ENCODE peak calls at places on chromosomes 13 and 19, in eight cellular contexts. One of them, this sample, is unnamed.

GRCh38 chr19:47020132-47020805 is 632 bp downstream of the NPAS1 start:
- DNase-seq in AG08396: peak; percentile 69
- DNase-seq in NCI-H774: no peak
- DNase-seq in ecto neural progenitor cell: no peak
- DNase-seq in vagina: no peak
- DNase-seq in activated naive CD4-positive, alpha-beta T cell: no peak
- DNase-seq in Peyer's patch: no peak
- DNase-seq in myocyte: no peak
- DNase-seq in this sample: peak; percentile 49

GRCh38 chr19:48390188-48391099 is 907 bp downstream of the KDELR1 start:
- DNase-seq in AG08396: peak; percentile 72
- DNase-seq in NCI-H774: peak; percentile 19
- DNase-seq in ecto neural progenitor cell: peak; percentile 80
- DNase-seq in vagina: no peak
- DNase-seq in activated naive CD4-positive, alpha-beta T cell: no peak
- DNase-seq in Peyer's patch: peak; percentile 80
- DNase-seq in myocyte: peak; percentile 74
- DNase-seq in this sample: peak; percentile 71

GRCh38 chr13:33543631-33544030 is 258.1 kb upstream of the STARD13 start:
- DNase-seq in AG08396: no peak
- DNase-seq in NCI-H774: no peak
- DNase-seq in ecto neural progenitor cell: no peak
- DNase-seq in vagina: no peak
- DNase-seq in activated naive CD4-positive, alpha-beta T cell: no peak
- DNase-seq in Peyer's patch: no peak
- DNase-seq in myocyte: no peak
- DNase-seq in this sample: no peak

GRCh38 chr13:98349731-98350305 is 172.7 kb upstream of the RNF113B start:
- DNase-seq in AG08396: no peak
- DNase-seq in NCI-H774: no peak
- DNase-seq in ecto neural progenitor cell: peak; percentile 64
- DNase-seq in vagina: no peak
- DNase-seq in activated naive CD4-positive, alpha-beta T cell: no peak
- DNase-seq in Peyer's patch: no peak
- DNase-seq in myocyte: no peak
- DNase-seq in this sample: peak; percentile 37

GRCh38 chr19:11196406-11197287 is 698 bp downstream of the KANK2 start:
- DNase-seq in AG08396: peak; percentile 85
- DNase-seq in NCI-H774: no peak
- DNase-seq in ecto neural progenitor cell: peak; percentile 64
- DNase-seq in vagina: no peak
- DNase-seq in activated naive CD4-positive, alpha-beta T cell: no peak
- DNase-seq in Peyer's patch: peak; percentile 63
- DNase-seq in myocyte: peak; percentile 67
- DNase-seq in this sample: peak; percentile 55

GRCh38 chr19:45497791-45498190 is 452 bp upstream of the PPM1N start:
- DNase-seq in AG08396: no peak
- DNase-seq in NCI-H774: no peak
- DNase-seq in ecto neural progenitor cell: no peak
- DNase-seq in vagina: no peak
- DNase-seq in activated naive CD4-positive, alpha-beta T cell: no peak
- DNase-seq in Peyer's patch: no peak
- DNase-seq in myocyte: no peak
- DNase-seq in this sample: no peak

GRCh38 chr19:55687281-55688172 is 12.5 kb downstream of the EPN1 start:
- DNase-seq in AG08396: no peak
- DNase-seq in NCI-H774: no peak
- DNase-seq in ecto neural progenitor cell: no peak
- DNase-seq in vagina: no peak
- DNase-seq in activated naive CD4-positive, alpha-beta T cell: no peak
- DNase-seq in Peyer's patch: peak; percentile 91
- DNase-seq in myocyte: no peak
- DNase-seq in this sample: no peak

GRCh38 chr19:38543807-38544568 is 73.8 kb downstream of the MAP4K1 start:
- DNase-seq in AG08396: peak; percentile 92
- DNase-seq in NCI-H774: peak; percentile 33
- DNase-seq in ecto neural progenitor cell: no peak
- DNase-seq in vagina: no peak
- DNase-seq in activated naive CD4-positive, alpha-beta T cell: no peak
- DNase-seq in Peyer's patch: no peak
- DNase-seq in myocyte: peak; percentile 83
- DNase-seq in this sample: no peak

GRCh38 chr19:56108447-56109195 is 12.5 kb downstream of the ZNF787 start:
- DNase-seq in AG08396: no peak
- DNase-seq in NCI-H774: no peak
- DNase-seq in ecto neural progenitor cell: no peak
- DNase-seq in vagina: no peak
- DNase-seq in activated naive CD4-positive, alpha-beta T cell: no peak
- DNase-seq in Peyer's patch: no peak
- DNase-seq in myocyte: no peak
- DNase-seq in this sample: no peak

GRCh38 chr19:35793381-35794165 is 18.2 kb downstream of the ARHGAP33 start:
- DNase-seq in AG08396: peak; percentile 58
- DNase-seq in NCI-H774: no peak
- DNase-seq in ecto neural progenitor cell: no peak
- DNase-seq in vagina: no peak
- DNase-seq in activated naive CD4-positive, alpha-beta T cell: no peak
- DNase-seq in Peyer's patch: no peak
- DNase-seq in myocyte: peak; percentile 17
- DNase-seq in this sample: no peak

GRCh38 chr13:75749407-75749806 is 113.3 kb downstream of the LMO7 start:
- DNase-seq in AG08396: peak; percentile 21
- DNase-seq in NCI-H774: no peak
- DNase-seq in ecto neural progenitor cell: no peak
- DNase-seq in vagina: no peak
- DNase-seq in activated naive CD4-positive, alpha-beta T cell: no peak
- DNase-seq in Peyer's patch: no peak
- DNase-seq in myocyte: peak; percentile 64
- DNase-seq in this sample: peak; percentile 2

GRCh38 chr13:36192166-36192565 is 22.2 kb downstream of the SOHLH2 start:
- DNase-seq in AG08396: no peak
- DNase-seq in NCI-H774: no peak
- DNase-seq in ecto neural progenitor cell: no peak
- DNase-seq in vagina: no peak
- DNase-seq in activated naive CD4-positive, alpha-beta T cell: no peak
- DNase-seq in Peyer's patch: no peak
- DNase-seq in myocyte: peak; percentile 99
- DNase-seq in this sample: no peak

This sample was measured in nephron progenitor cell.